ENCODE peak calls at places on chromosome 10, in nine cellular contexts. S, M, F, Y, R, B, T, V and H are unnamed samples.

GRCh38 chr10:29691564-29692064 is 56.8 kb upstream of the SVIL start:
- DNase-seq in B (no peak), T (no peak), V (peak), Y (no peak), F (no peak), S (no peak), M (no peak), R (no peak), H (peak)

GRCh38 chr10:114519306-114519669 is 115.0 kb upstream of the AFAP1L2 start:
- DNase-seq in Y (no peak), F (peak), M (no peak), R (no peak), S (no peak), T (peak), B (no peak), V (peak), H (peak)

GRCh38 chr10:87695074-87695473 is 35.4 kb downstream of the PAPSS2 start:
- DNase-seq in F (no peak), R (no peak), T (no peak), M (no peak), S (no peak), B (no peak), Y (no peak), V (no peak), H (no peak)

GRCh38 chr10:35565602-35566061 is 39.5 kb upstream of the GJD4 start:
- DNase-seq in Y (no peak), T (no peak), M (no peak), S (no peak), V (no peak), B (no peak), F (no peak), R (no peak), H (peak)

GRCh38 chr10:3783721-3784432 is 1.1 kb downstream of the KLF6 start:
- DNase-seq in V (no peak), Y (peak), F (peak), M (peak), R (no peak), S (no peak), T (peak), B (peak), H (peak)

GRCh38 chr10:48383393-48383792 is 76.9 kb downstream of the MAPK8 start:
- DNase-seq in M (no peak), Y (no peak), T (no peak), V (no peak), B (peak), R (no peak), S (no peak), F (no peak), H (peak)

GRCh38 chr10:93745411-93746065 is 12.2 kb upstream of the LGI1 start:
- DNase-seq in R (no peak), T (no peak), V (no peak), F (no peak), B (peak), Y (no peak), S (no peak), M (no peak), H (no peak)

GRCh38 chr10:60989400-60989876 is 45.5 kb upstream of the RHOBTB1 start:
- DNase-seq in T (no peak), S (no peak), F (no peak), B (peak), R (peak), V (no peak), M (no peak), Y (no peak), H (no peak)

GRCh38 chr10:73095479-73096021 is 1.1 kb downstream of the P4HA1 start:
- DNase-seq in F (peak), T (peak), B (peak), M (no peak), Y (peak), R (no peak), S (peak), V (peak), H (peak)

GRCh38 chr10:131211965-131212619 is 99.4 kb downstream of the TCERG1L start:
- DNase-seq in R (no peak), B (no peak), T (no peak), V (no peak), F (no peak), M (peak), Y (no peak), S (no peak), H (no peak)

GRCh38 chr10:121669010-121669366 is 70.7 kb upstream of the FGFR2 start:
- DNase-seq in T (no peak), S (no peak), V (no peak), Y (no peak), B (no peak), F (no peak), R (no peak), M (no peak), H (no peak)

GRCh38 chr10:132294561-132295320 is 13.0 kb downstream of the STK32C start:
- DNase-seq in T (no peak), M (no peak), B (no peak), F (no peak), S (no peak), Y (peak), R (peak), V (no peak), H (no peak)

GRCh38 chr10:132544744-132545658 is 7.4 kb downstream of the INPP5A start:
- DNase-seq in V (no peak), Y (peak), M (peak), F (peak), R (peak), B (no peak), S (no peak), T (no peak), H (no peak)

GRCh38 chr10:125982256-125982948 is 86.0 kb downstream of the FANK1 start:
- DNase-seq in B (peak), S (peak), V (no peak), R (no peak), T (peak), F (peak), M (no peak), Y (no peak), H (peak)

GRCh38 chr10:64619068-64619467 is 1097.9 kb downstream of the REEP3 start:
- DNase-seq in V (no peak), S (no peak), Y (no peak), M (no peak), R (no peak), B (no peak), T (no peak), F (no peak), H (no peak)

GRCh38 chr10:115402690-115403089 is 309.5 kb downstream of the ATRNL1 start:
- DNase-seq in F (no peak), S (no peak), Y (no peak), R (no peak), V (peak), B (no peak), M (no peak), T (no peak), H (peak)

GRCh38 chr10:132111121-132111731 is 45.5 kb downstream of the JAKMIP3 start:
- DNase-seq in F (peak), R (peak), M (no peak), S (no peak), T (no peak), Y (peak), V (no peak), B (no peak), H (no peak)

GRCh38 chr10:77533887-77534278 is 103.7 kb downstream of the KCNMA1 start:
- DNase-seq in M (no peak), S (no peak), B (no peak), F (no peak), V (no peak), R (no peak), T (no peak), Y (no peak), H (no peak)

GRCh38 chr10:77530011-77530410 is 107.6 kb downstream of the KCNMA1 start:
- DNase-seq in Y (no peak), M (no peak), T (no peak), S (no peak), F (no peak), R (no peak), B (no peak), V (no peak), H (no peak)

GRCh38 chr10:77531441-77532001 is 106.1 kb downstream of the KCNMA1 start:
- DNase-seq in V (peak), Y (peak), S (peak), R (no peak), M (peak), T (peak), F (no peak), B (no peak), H (peak)

GRCh38 chr10:77533156-77533886 is 104.3 kb downstream of the KCNMA1 start:
- DNase-seq in F (no peak), M (no peak), Y (no peak), V (no peak), R (no peak), B (no peak), S (no peak), T (peak), H (no peak)

DNA sequence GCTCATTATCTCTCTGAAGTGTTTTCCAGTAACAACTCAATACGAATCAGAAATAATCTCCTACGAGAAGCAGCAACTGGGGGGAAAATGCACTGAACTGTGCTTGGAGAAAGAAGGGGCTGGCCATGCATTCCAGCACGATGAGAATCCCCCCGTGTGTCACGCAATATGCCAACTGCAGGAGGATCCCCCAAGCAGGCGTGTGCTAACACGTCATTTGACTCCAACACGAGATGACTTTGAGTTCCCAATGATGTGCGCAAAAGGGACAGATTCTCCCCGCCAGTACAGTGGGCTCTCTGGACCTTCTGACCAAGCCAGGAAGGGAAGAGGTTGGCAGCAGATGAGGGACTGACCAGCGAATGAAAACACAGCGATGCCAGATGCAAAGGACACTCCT is 105.5 kb downstream of the KCNMA1 start:
- DNase-seq in Y (no peak), B (no peak), M (no peak), V (peak), F (no peak), S (peak), T (no peak), R (no peak), H (peak)
- H3K27ac ChIP-seq in Y (peak), B (no peak), M (peak), V (peak), F (no peak), S (peak), T (no peak), R (peak), H (peak)

GRCh38 chr10:25390733-25391132 is 215.9 kb downstream of the GPR158 start:
- DNase-seq in Y (no peak), S (no peak), V (no peak), T (no peak), M (no peak), R (no peak), F (no peak), B (no peak), H (no peak)

GRCh38 chr10:25384618-25385017 is 209.8 kb downstream of the GPR158 start:
- DNase-seq in V (no peak), T (no peak), Y (no peak), S (no peak), R (no peak), B (no peak), M (no peak), F (no peak), H (no peak)

GRCh38 chr10:25388862-25389206 is 214.0 kb downstream of the GPR158 start:
- DNase-seq in F (no peak), V (no peak), B (no peak), R (no peak), S (no peak), Y (no peak), M (no peak), T (no peak), H (no peak)

GRCh38 chr10:25392132-25392531 is 217.3 kb downstream of the GPR158 start:
- DNase-seq in B (no peak), R (no peak), T (no peak), M (no peak), F (no peak), V (no peak), Y (no peak), S (no peak), H (no peak)

GRCh38 chr10:25388188-25388861 is 213.5 kb downstream of the GPR158 start:
- DNase-seq in S (no peak), V (no peak), R (no peak), Y (no peak), F (no peak), B (no peak), M (no peak), T (no peak), H (no peak)
- H3K27ac ChIP-seq in S (no peak), V (no peak), R (no peak), Y (no peak), F (no peak), B (no peak), M (no peak), T (no peak), H (no peak)

GRCh38 chr10:59090804-59091203 is 85.6 kb upstream of the PHYHIPL start:
- DNase-seq in S (no peak), B (no peak), R (no peak), Y (no peak), T (no peak), F (no peak), V (no peak), M (no peak), H (no peak)
- H3K27ac ChIP-seq in S (no peak), B (no peak), R (no peak), Y (no peak), T (no peak), F (no peak), V (no peak), M (no peak), H (no peak)

GRCh38 chr10:124076334-124076733 is 17.1 kb downstream of the CHST15 start:
- DNase-seq in M (no peak), T (no peak), Y (no peak), F (no peak), S (no peak), V (no peak), R (no peak), B (no peak), H (no peak)
- H3K27ac ChIP-seq in M (no peak), T (no peak), Y (peak), F (peak), S (no peak), V (no peak), R (no peak), B (no peak), H (no peak)

GRCh38 chr10:97018251-97019212 is 167.2 kb downstream of the SLIT1 start:
- DNase-seq in B (no peak), V (no peak), F (no peak), Y (no peak), M (no peak), R (no peak), T (no peak), S (no peak), H (no peak)
- H3K27ac ChIP-seq in B (no peak), V (no peak), F (no peak), Y (no peak), M (no peak), R (no peak), T (no peak), S (no peak), H (no peak)

DNA sequence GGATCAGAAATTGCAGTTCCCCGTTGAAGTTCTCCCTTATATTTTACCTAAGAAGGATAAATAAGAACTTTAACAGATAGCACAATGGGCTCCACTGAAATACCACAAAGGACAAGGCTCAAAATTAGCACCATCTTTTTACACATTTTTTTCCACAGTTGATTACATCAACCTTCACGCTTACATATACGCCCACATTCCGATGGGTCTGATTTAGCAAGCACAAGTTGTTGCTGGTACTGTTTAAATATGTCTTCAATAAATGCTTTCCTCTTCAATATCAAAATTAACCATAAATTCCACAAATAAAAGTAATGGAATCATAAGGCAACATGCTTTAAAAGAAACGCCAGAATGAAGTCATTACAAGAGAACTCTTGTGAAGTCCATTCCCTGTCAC is 79.5 kb downstream of the NEBL start:
- DNase-seq in R (no peak), Y (no peak), M (no peak), V (peak), S (no peak), F (no peak), T (no peak), B (no peak), H (no peak)
- H3K27ac ChIP-seq in R (no peak), Y (no peak), M (no peak), V (no peak), S (no peak), F (no peak), T (no peak), B (no peak), H (no peak)

GRCh38 chr10:71840936-71841335 is 10.1 kb downstream of the PSAP start:
- DNase-seq in R (no peak), B (no peak), S (no peak), T (no peak), V (no peak), M (no peak), Y (no peak), F (no peak), H (no peak)
- H3K27ac ChIP-seq in R (no peak), B (no peak), S (no peak), T (no peak), V (no peak), M (peak), Y (peak), F (no peak), H (no peak)

GRCh38 chr10:12699258-12699700 is 302.2 kb downstream of the CCDC3 start:
- DNase-seq in F (no peak), Y (no peak), B (peak), M (no peak), V (no peak), T (peak), S (no peak), R (no peak), H (peak)

GRCh38 chr10:12701696-12702095 is 299.8 kb downstream of the CCDC3 start:
- DNase-seq in B (no peak), S (no peak), M (no peak), V (no peak), F (no peak), T (no peak), Y (no peak), R (no peak), H (no peak)

GRCh38 chr10:12700557-12700874 is 301.0 kb downstream of the CCDC3 start:
- DNase-seq in T (no peak), S (no peak), R (no peak), M (no peak), B (peak), F (no peak), V (no peak), Y (no peak), H (no peak)

GRCh38 chr10:12697741-12698140 is 303.8 kb downstream of the CCDC3 start:
- DNase-seq in T (peak), Y (no peak), B (no peak), V (no peak), S (no peak), R (no peak), F (peak), M (no peak), H (no peak)

GRCh38 chr10:12699756-12700556 is 301.6 kb downstream of the CCDC3 start:
- DNase-seq in Y (no peak), V (no peak), M (no peak), R (no peak), F (no peak), B (no peak), S (no peak), T (no peak), H (no peak)
- H3K27ac ChIP-seq in Y (peak), V (no peak), M (no peak), R (no peak), F (no peak), B (no peak), S (no peak), T (peak), H (no peak)

GRCh38 chr10:124644281-124644680 is 99.9 kb downstream of the FAM53B start:
- DNase-seq in R (no peak), V (no peak), B (no peak), S (no peak), Y (no peak), F (no peak), M (no peak), T (no peak), H (no peak)
- H3K27ac ChIP-seq in R (no peak), V (no peak), B (no peak), S (no peak), Y (no peak), F (no peak), M (no peak), T (no peak), H (no peak)